ENCODE peak calls at places on chromosome 18, in eight cellular contexts. One of them, this sample, is unnamed.

GRCh38 chr18:45521151-45521550 is 94.1 kb upstream of the SLC14A2 start:
- DNase-seq in posterior cingulate gyrus: no peak
- DNase-seq in HTR-8/SVneo: no peak
- DNase-seq in AG20443: peak; percentile 71
- DNase-seq in LoVo: no peak
- DNase-seq in cardiac muscle cell: no peak
- DNase-seq in Daoy: no peak
- DNase-seq in GM23248: peak; percentile 90
- DNase-seq in this sample: no peak

GRCh38 chr18:49846263-49846662 is 32.9 kb upstream of the ACAA2 start:
- DNase-seq in LoVo: no peak
- DNase-seq in Daoy: peak; percentile 17
- DNase-seq in cardiac muscle cell: no peak
- DNase-seq in GM23248: peak; percentile 87
- DNase-seq in AG20443: peak; percentile 89
- DNase-seq in posterior cingulate gyrus: no peak
- DNase-seq in HTR-8/SVneo: no peak
- DNase-seq in this sample: no peak

GRCh38 chr18:74902170-74902465 is 304.4 kb downstream of the ZNF407 start:
- DNase-seq in cardiac muscle cell: no peak
- DNase-seq in posterior cingulate gyrus: no peak
- DNase-seq in AG20443: no peak
- DNase-seq in HTR-8/SVneo: no peak
- DNase-seq in LoVo: no peak
- DNase-seq in Daoy: no peak
- DNase-seq in GM23248: no peak
- DNase-seq in this sample: no peak

GRCh38 chr18:57930476-57930875 is 113.5 kb upstream of the NEDD4L start:
- DNase-seq in LoVo: peak; percentile 7
- DNase-seq in Daoy: no peak
- DNase-seq in cardiac muscle cell: no peak
- DNase-seq in HTR-8/SVneo: no peak
- DNase-seq in posterior cingulate gyrus: no peak
- DNase-seq in AG20443: no peak
- DNase-seq in GM23248: no peak
- DNase-seq in this sample: no peak

GRCh38 chr18:13541621-13542519 is 184.5 kb downstream of the FAM210A start:
- DNase-seq in LoVo: peak; percentile 78
- DNase-seq in AG20443: no peak
- DNase-seq in Daoy: no peak
- DNase-seq in HTR-8/SVneo: no peak
- DNase-seq in GM23248: no peak
- DNase-seq in posterior cingulate gyrus: peak; percentile 56
- DNase-seq in cardiac muscle cell: no peak
- DNase-seq in this sample: no peak

GRCh38 chr18:2889761-2890192 is 43.0 kb downstream of the EMILIN2 start:
- DNase-seq in cardiac muscle cell: no peak
- DNase-seq in AG20443: peak; percentile 43
- DNase-seq in Daoy: no peak
- DNase-seq in HTR-8/SVneo: no peak
- DNase-seq in LoVo: no peak
- DNase-seq in GM23248: peak; percentile 43
- DNase-seq in posterior cingulate gyrus: no peak
- DNase-seq in this sample: no peak

GRCh38 chr18:4084501-4084900 is 370.6 kb downstream of the DLGAP1 start:
- DNase-seq in LoVo: no peak
- DNase-seq in posterior cingulate gyrus: no peak
- DNase-seq in Daoy: no peak
- DNase-seq in AG20443: no peak
- DNase-seq in HTR-8/SVneo: no peak
- DNase-seq in cardiac muscle cell: no peak
- DNase-seq in GM23248: no peak
- DNase-seq in this sample: no peak

GRCh38 chr18:79411614-79412526 is 16.1 kb downstream of the NFATC1 start:
- DNase-seq in Daoy: no peak
- DNase-seq in cardiac muscle cell: no peak
- DNase-seq in posterior cingulate gyrus: peak; percentile 55
- DNase-seq in LoVo: no peak
- DNase-seq in HTR-8/SVneo: no peak
- DNase-seq in AG20443: no peak
- DNase-seq in GM23248: no peak
- DNase-seq in this sample: no peak

This sample was measured in iPS DF 6.9.